ENCODE peak calls at places on chromosome 21, in eight cellular contexts. G is brain microvascular endothelial cell; U is Karpas-422; J is vagina; D is right cardiac atrium; W is CD4-positive, alpha-beta memory T cell; N is uterus; A is effector memory CD4-positive, alpha-beta T cell. Z is an unnamed sample.

GRCh38 chr21:28904961-28905435 is 87.7 kb downstream of the LTN1 start:
- DNase-seq in W (no peak), A (no peak), G (no peak), U (no peak), N (no peak), J (no peak), D (no peak), Z (no peak)

GRCh38 chr21:45087022-45087823 is 12.8 kb downstream of the ADARB1 start:
- DNase-seq in G (no peak), U (no peak), A (no peak), W (peak; percentile 49), N (no peak), D (no peak), J (no peak), Z (no peak)

GRCh38 chr21:30408782-30409494 is 13.1 kb downstream of the KRTAP13-1 start:
- DNase-seq in N (no peak), D (peak; percentile 55), G (peak; percentile 47), J (no peak), A (no peak), W (no peak), U (peak; percentile 75), Z (peak; percentile 87)

GRCh38 chr21:45102391-45102932 is 28.1 kb downstream of the ADARB1 start:
- DNase-seq in G (peak; percentile 22), D (no peak), U (peak; percentile 50), J (no peak), N (no peak), A (no peak), W (no peak), Z (no peak)

GRCh38 chr21:25243809-25244208 is 363.5 kb downstream of the MRPL39 start:
- DNase-seq in G (no peak), A (no peak), W (no peak), J (no peak), D (no peak), U (no peak), N (no peak), Z (no peak)

GRCh38 chr21:45898028-45898350 is 83.6 kb upstream of the COL6A1 start:
- DNase-seq in U (no peak), D (peak; percentile 43), J (no peak), G (no peak), A (no peak), N (no peak), W (no peak), Z (no peak)

GRCh38 chr21:32858628-32859027 is 87.1 kb upstream of the PAXBP1 start:
- DNase-seq in G (no peak), J (no peak), D (no peak), W (no peak), A (no peak), U (no peak), N (no peak), Z (no peak)

GRCh38 chr21:43957629-43958362 is 54.3 kb upstream of the TRAPPC10 start:
- DNase-seq in G (no peak), A (no peak), J (no peak), U (no peak), D (peak; percentile 33), W (no peak), N (no peak), Z (no peak)

GRCh38 chr21:44082648-44083436 is 24.4 kb upstream of the PWP2 start:
- DNase-seq in J (no peak), A (no peak), D (peak; percentile 64), U (no peak), N (no peak), G (no peak), W (no peak), Z (no peak)

GRCh38 chr21:29822064-29822463 is 117.7 kb downstream of the GRIK1 start:
- DNase-seq in J (no peak), N (no peak), U (no peak), W (no peak), G (no peak), A (no peak), D (no peak), Z (no peak)

GRCh38 chr21:15001113-15001512 is 63.7 kb downstream of the NRIP1 start:
- DNase-seq in D (no peak), A (no peak), G (no peak), W (no peak), N (no peak), U (no peak), J (no peak), Z (no peak)

GRCh38 chr21:39155578-39155977 is 27.7 kb downstream of the PSMG1 start:
- DNase-seq in W (no peak), N (no peak), G (no peak), U (no peak), D (no peak), J (no peak), A (no peak), Z (no peak)

GRCh38 chr21:16978309-16978895 is 534.4 kb upstream of the CXADR start:
- DNase-seq in W (no peak), U (no peak), D (peak; percentile 29), A (no peak), N (no peak), G (no peak), J (no peak), Z (no peak)

GRCh38 chr21:22319435-22319834 is 1321.2 kb downstream of the NCAM2 start:
- DNase-seq in D (no peak), N (no peak), A (no peak), G (no peak), W (no peak), J (no peak), U (no peak), Z (no peak)

GRCh38 chr21:44711327-44712202 is at the start of gene TSPEAR:
- DNase-seq in G (no peak), A (no peak), J (peak; percentile 93), D (no peak), W (peak; percentile 6), U (no peak), N (no peak), Z (no peak)

GRCh38 chr21:45386728-45387371 is 18.1 kb upstream of the COL18A1 start:
- DNase-seq in D (peak; percentile 82), G (peak; percentile 84), J (no peak), A (no peak), W (no peak), N (peak; percentile 93), U (no peak), Z (peak; percentile 72)

GRCh38 chr21:45824546-45825208 is 156.9 kb upstream of the COL6A1 start:
- DNase-seq in A (no peak), J (peak; percentile 64), N (peak; percentile 10), U (no peak), G (no peak), D (no peak), W (no peak), Z (peak; percentile 8)

GRCh38 chr21:24042687-24043086 is 1564.6 kb downstream of the MRPL39 start:
- DNase-seq in W (no peak), J (no peak), A (no peak), U (no peak), G (no peak), N (no peak), D (no peak), Z (no peak)

GRCh38 chr21:24050233-24050632 is 1557.0 kb downstream of the MRPL39 start:
- DNase-seq in U (no peak), G (no peak), J (no peak), A (no peak), D (no peak), N (no peak), W (no peak), Z (no peak)

GRCh38 chr21:24045373-24045772 is 1561.9 kb downstream of the MRPL39 start:
- DNase-seq in N (no peak), G (no peak), D (no peak), J (no peak), W (no peak), A (no peak), U (no peak), Z (no peak)

GRCh38 chr21:24046816-24047443 is 1560.4 kb downstream of the MRPL39 start:
- DNase-seq in N (no peak), G (no peak), W (no peak), J (no peak), U (no peak), D (no peak), A (no peak), Z (no peak)

DNA sequence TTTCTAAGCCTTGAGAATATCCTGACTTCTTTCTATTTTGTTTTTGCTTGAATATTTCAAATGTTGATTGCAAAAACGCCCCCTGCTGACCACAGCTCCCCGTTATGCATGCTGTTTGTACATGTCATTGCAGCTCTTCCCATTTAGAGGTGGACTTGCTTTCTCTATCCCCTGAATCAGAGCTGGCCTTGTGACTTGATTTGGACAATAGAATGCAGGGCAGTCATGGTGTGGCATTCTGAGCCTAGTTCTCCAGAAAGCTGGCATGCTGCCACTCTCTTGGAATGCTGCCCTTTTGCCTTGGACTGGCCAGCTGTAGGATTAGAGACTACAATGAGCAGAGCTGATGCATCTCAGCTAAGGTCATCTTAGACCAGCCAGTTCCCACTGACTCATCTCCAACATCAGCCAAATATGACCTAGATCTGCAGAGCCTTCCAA is 1561.5 kb downstream of the MRPL39 start:
- DNase-seq in G (peak; percentile 99), D (peak; percentile 92), W (no peak), N (peak; percentile 40), J (no peak), U (peak; percentile 45), A (no peak), Z (peak; percentile 85)
- H3K4me3 ChIP-seq in G (no peak overlapping the region), D (no peak overlapping the region), W (no peak overlapping the region), N (no peak overlapping the region), J (no peak overlapping the region), U (no peak overlapping the region), A (no peak overlapping the region), Z (no peak overlapping the region)

GRCh38 chr21:26965091-26965566 is 1.8 kb downstream of the ADAMTS5 start:
- DNase-seq in G (no peak), U (no peak), A (no peak), D (no peak), J (no peak), W (no peak), N (no peak), Z (no peak)
- H3K4me3 ChIP-seq in G (peak overlapping the region; percentile 66), U (no peak overlapping the region), A (no peak overlapping the region), D (peak overlapping the region; percentile 52), J (peak overlapping the region; percentile 65), W (no peak overlapping the region), N (peak overlapping the region; percentile 66), Z (peak overlapping the region; percentile 68)

DNA sequence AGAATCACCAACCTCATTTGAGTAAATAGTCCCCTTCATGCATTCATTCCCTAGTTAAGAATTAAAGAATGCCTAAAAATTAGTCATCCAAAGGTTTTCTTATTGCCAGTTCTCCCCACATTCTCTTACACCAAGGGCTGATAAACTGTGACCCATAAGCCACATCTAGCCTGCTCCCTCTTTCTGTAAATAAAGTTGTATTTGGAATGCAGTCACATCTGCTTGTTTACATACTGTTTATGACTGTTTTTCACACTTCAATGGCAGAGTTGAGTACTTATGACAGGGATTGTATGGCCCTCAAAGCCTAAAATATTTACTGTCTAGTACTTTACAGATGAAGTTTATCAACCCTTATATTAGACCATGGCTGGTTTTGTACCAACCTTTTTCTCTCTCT is 16.1 kb upstream of the DYRK1A start:
- DNase-seq in J (no peak), N (no peak), A (no peak), D (no peak), G (no peak), U (no peak), W (no peak), Z (no peak)
- H3K4me3 ChIP-seq in J (no peak overlapping the region), N (no peak overlapping the region), A (no peak overlapping the region), D (no peak overlapping the region), G (no peak overlapping the region), U (no peak overlapping the region), W (no peak overlapping the region), Z (no peak overlapping the region)

DNA sequence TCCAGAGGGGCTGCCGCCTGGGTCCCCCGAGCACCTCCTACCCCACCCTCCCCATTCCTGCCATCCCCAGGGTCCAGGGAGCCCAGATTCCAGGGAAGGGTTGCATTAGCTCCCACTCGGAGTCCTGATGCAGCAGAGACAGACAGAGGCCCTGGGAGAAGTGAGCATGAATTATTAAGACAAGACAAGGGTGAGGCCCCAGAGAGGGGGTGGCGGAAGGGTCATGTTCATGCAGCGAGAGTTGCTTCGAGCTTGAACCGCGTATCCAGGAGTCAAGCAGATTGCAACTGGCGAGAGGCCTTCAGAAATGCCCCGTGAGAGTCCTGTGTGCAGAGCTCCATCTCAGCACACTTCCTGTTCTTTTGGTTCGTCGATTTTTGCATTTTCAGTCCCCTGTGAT is 14.8 kb downstream of the PDE9A start:
- DNase-seq in A (no peak), J (no peak), D (no peak), W (no peak), G (no peak), U (no peak), N (no peak), Z (no peak)
- H3K4me3 ChIP-seq in A (no peak overlapping the region), J (peak overlapping the region; percentile 27), D (no peak overlapping the region), W (no peak overlapping the region), G (no peak overlapping the region), U (no peak overlapping the region), N (no peak overlapping the region), Z (no peak overlapping the region)